ENCODE peak calls at places on chromosomes 5 and 9, in ten cellular contexts. One of them, this sample, is unnamed.

GRCh38 chr5:78213799-78214198 is 80.7 kb downstream of the AP3B1 start:
- DNase-seq in psoas muscle: no peak
- DNase-seq in tibial artery: no peak
- DNase-seq in left ventricle myocardium inferior: no peak
- DNase-seq in sigmoid colon: no peak
- DNase-seq in effector memory CD4-positive, alpha-beta T cell: no peak
- DNase-seq in trophoblast cell: no peak
- DNase-seq in body of pancreas: no peak
- DNase-seq in SK-N-SH: no peak
- DNase-seq in GM23248: no peak
- DNase-seq in this sample: no peak

GRCh38 chr5:33890147-33890546 is 1.6 kb downstream of the ADAMTS12 start:
- DNase-seq in sigmoid colon: no peak
- DNase-seq in effector memory CD4-positive, alpha-beta T cell: no peak
- DNase-seq in GM23248: peak; percentile 17
- DNase-seq in trophoblast cell: no peak
- DNase-seq in psoas muscle: no peak
- DNase-seq in left ventricle myocardium inferior: no peak
- DNase-seq in SK-N-SH: no peak
- DNase-seq in body of pancreas: no peak
- DNase-seq in tibial artery: no peak
- DNase-seq in this sample: no peak

GRCh38 chr9:129080608-129081387 is at the start of gene DOLPP1:
- DNase-seq in effector memory CD4-positive, alpha-beta T cell: peak; percentile 97
- DNase-seq in SK-N-SH: peak; percentile 99
- DNase-seq in trophoblast cell: peak; percentile 100
- DNase-seq in psoas muscle: peak; percentile 100
- DNase-seq in GM23248: peak; percentile 100
- DNase-seq in left ventricle myocardium inferior: peak; percentile 99
- DNase-seq in tibial artery: peak; percentile 99
- DNase-seq in body of pancreas: peak; percentile 99
- DNase-seq in sigmoid colon: peak; percentile 100
- DNase-seq in this sample: peak; percentile 97

GRCh38 chr9:38129366-38129765 is 60.3 kb upstream of the SHB start:
- DNase-seq in trophoblast cell: no peak
- DNase-seq in GM23248: no peak
- DNase-seq in effector memory CD4-positive, alpha-beta T cell: no peak
- DNase-seq in SK-N-SH: no peak
- DNase-seq in sigmoid colon: no peak
- DNase-seq in left ventricle myocardium inferior: no peak
- DNase-seq in psoas muscle: no peak
- DNase-seq in tibial artery: peak; percentile 28
- DNase-seq in body of pancreas: no peak
- DNase-seq in this sample: no peak

GRCh38 chr5:150578781-150579461 is 61.5 kb upstream of the SYNPO start:
- DNase-seq in trophoblast cell: no peak
- DNase-seq in tibial artery: no peak
- DNase-seq in sigmoid colon: peak; percentile 50
- DNase-seq in effector memory CD4-positive, alpha-beta T cell: no peak
- DNase-seq in body of pancreas: no peak
- DNase-seq in GM23248: no peak
- DNase-seq in left ventricle myocardium inferior: no peak
- DNase-seq in psoas muscle: no peak
- DNase-seq in SK-N-SH: no peak
- DNase-seq in this sample: peak; percentile 56

GRCh38 chr9:32672478-32672877 is 37.0 kb upstream of the TAF1L start:
- DNase-seq in GM23248: peak; percentile 83
- DNase-seq in body of pancreas: no peak
- DNase-seq in effector memory CD4-positive, alpha-beta T cell: no peak
- DNase-seq in tibial artery: no peak
- DNase-seq in psoas muscle: no peak
- DNase-seq in sigmoid colon: no peak
- DNase-seq in SK-N-SH: no peak
- DNase-seq in left ventricle myocardium inferior: no peak
- DNase-seq in trophoblast cell: peak; percentile 62
- DNase-seq in this sample: no peak

GRCh38 chr9:106309925-106310324 is 553.0 kb upstream of the ZNF462 start:
- DNase-seq in left ventricle myocardium inferior: no peak
- DNase-seq in trophoblast cell: no peak
- DNase-seq in psoas muscle: no peak
- DNase-seq in SK-N-SH: no peak
- DNase-seq in GM23248: no peak
- DNase-seq in effector memory CD4-positive, alpha-beta T cell: no peak
- DNase-seq in body of pancreas: no peak
- DNase-seq in tibial artery: no peak
- DNase-seq in sigmoid colon: no peak
- DNase-seq in this sample: no peak

GRCh38 chr5:154351566-154351965 is 94.2 kb upstream of the SAP30L start:
- DNase-seq in SK-N-SH: no peak
- DNase-seq in left ventricle myocardium inferior: no peak
- DNase-seq in sigmoid colon: no peak
- DNase-seq in body of pancreas: no peak
- DNase-seq in tibial artery: no peak
- DNase-seq in GM23248: no peak
- DNase-seq in trophoblast cell: no peak
- DNase-seq in psoas muscle: no peak
- DNase-seq in effector memory CD4-positive, alpha-beta T cell: no peak
- DNase-seq in this sample: no peak

GRCh38 chr5:136066705-136067271 is 38.0 kb downstream of the TGFBI start:
- DNase-seq in effector memory CD4-positive, alpha-beta T cell: no peak
- DNase-seq in psoas muscle: no peak
- DNase-seq in tibial artery: no peak
- DNase-seq in sigmoid colon: peak; percentile 86
- DNase-seq in SK-N-SH: no peak
- DNase-seq in trophoblast cell: no peak
- DNase-seq in GM23248: peak; percentile 88
- DNase-seq in left ventricle myocardium inferior: peak; percentile 58
- DNase-seq in body of pancreas: peak; percentile 31
- DNase-seq in this sample: peak; percentile 61

GRCh38 chr9:94148419-94148818 is 64.2 kb downstream of the PTPDC1 start:
- DNase-seq in psoas muscle: no peak
- DNase-seq in SK-N-SH: no peak
- DNase-seq in tibial artery: no peak
- DNase-seq in sigmoid colon: no peak
- DNase-seq in GM23248: no peak
- DNase-seq in body of pancreas: no peak
- DNase-seq in effector memory CD4-positive, alpha-beta T cell: no peak
- DNase-seq in left ventricle myocardium inferior: no peak
- DNase-seq in trophoblast cell: no peak
- DNase-seq in this sample: no peak

GRCh38 chr9:94147776-94148175 is 63.5 kb downstream of the PTPDC1 start:
- DNase-seq in trophoblast cell: no peak
- DNase-seq in body of pancreas: no peak
- DNase-seq in effector memory CD4-positive, alpha-beta T cell: no peak
- DNase-seq in sigmoid colon: no peak
- DNase-seq in left ventricle myocardium inferior: no peak
- DNase-seq in psoas muscle: no peak
- DNase-seq in GM23248: no peak
- DNase-seq in SK-N-SH: no peak
- DNase-seq in tibial artery: no peak
- DNase-seq in this sample: no peak

GRCh38 chr9:94150890-94151660 is 66.8 kb downstream of the PTPDC1 start:
- DNase-seq in tibial artery: no peak
- DNase-seq in sigmoid colon: no peak
- DNase-seq in body of pancreas: no peak
- DNase-seq in left ventricle myocardium inferior: no peak
- DNase-seq in effector memory CD4-positive, alpha-beta T cell: no peak
- DNase-seq in GM23248: peak; percentile 37
- DNase-seq in SK-N-SH: no peak
- DNase-seq in psoas muscle: no peak
- DNase-seq in trophoblast cell: no peak
- DNase-seq in this sample: no peak

GRCh38 chr9:94150279-94150828 is 66.1 kb downstream of the PTPDC1 start:
- DNase-seq in psoas muscle: no peak
- DNase-seq in GM23248: no peak
- DNase-seq in SK-N-SH: no peak
- DNase-seq in tibial artery: no peak
- DNase-seq in body of pancreas: no peak
- DNase-seq in left ventricle myocardium inferior: no peak
- DNase-seq in trophoblast cell: no peak
- DNase-seq in effector memory CD4-positive, alpha-beta T cell: no peak
- DNase-seq in sigmoid colon: no peak
- DNase-seq in this sample: no peak

GRCh38 chr9:94149696-94150095 is 65.4 kb downstream of the PTPDC1 start:
- DNase-seq in SK-N-SH: no peak
- DNase-seq in effector memory CD4-positive, alpha-beta T cell: no peak
- DNase-seq in trophoblast cell: no peak
- DNase-seq in body of pancreas: no peak
- DNase-seq in sigmoid colon: no peak
- DNase-seq in psoas muscle: no peak
- DNase-seq in GM23248: no peak
- DNase-seq in tibial artery: no peak
- DNase-seq in left ventricle myocardium inferior: no peak
- DNase-seq in this sample: no peak
- H3K4me1 ChIP-seq in SK-N-SH: peaks cover 6% of the 10 kb centered on the region
- H3K4me1 ChIP-seq in effector memory CD4-positive, alpha-beta T cell: no peaks in the 10 kb centered on the region
- H3K4me1 ChIP-seq in trophoblast cell: peaks cover 9% of the 10 kb centered on the region
- H3K4me1 ChIP-seq in body of pancreas: peaks cover 3% of the 10 kb centered on the region
- H3K4me1 ChIP-seq in sigmoid colon: peaks cover 3% of the 10 kb centered on the region
- H3K4me1 ChIP-seq in psoas muscle: no peaks in the 10 kb centered on the region
- H3K4me1 ChIP-seq in GM23248: peaks cover 9% of the 10 kb centered on the region
- H3K4me1 ChIP-seq in tibial artery: no peaks in the 10 kb centered on the region
- H3K4me1 ChIP-seq in left ventricle myocardium inferior: no peaks in the 10 kb centered on the region
- H3K4me1 ChIP-seq in this sample: no peaks in the 10 kb centered on the region

GRCh38 chr9:127963041-127963358 is 17.8 kb downstream of the EEIG1 start:
- DNase-seq in effector memory CD4-positive, alpha-beta T cell: no peak
- DNase-seq in body of pancreas: no peak
- DNase-seq in sigmoid colon: no peak
- DNase-seq in tibial artery: no peak
- DNase-seq in GM23248: no peak
- DNase-seq in left ventricle myocardium inferior: no peak
- DNase-seq in trophoblast cell: no peak
- DNase-seq in SK-N-SH: peak; percentile 58
- DNase-seq in psoas muscle: no peak
- DNase-seq in this sample: no peak
- H3K27ac ChIP-seq in effector memory CD4-positive, alpha-beta T cell: peak overlapping the region; percentile 51
- H3K27ac ChIP-seq in body of pancreas: peak overlapping the region; percentile 39
- H3K27ac ChIP-seq in sigmoid colon: peak overlapping the region; percentile 94
- H3K27ac ChIP-seq in tibial artery: peak overlapping the region; percentile 94
- H3K27ac ChIP-seq in GM23248: no peak overlapping the region
- H3K27ac ChIP-seq in left ventricle myocardium inferior: peak overlapping the region; percentile 91
- H3K27ac ChIP-seq in trophoblast cell: no peak overlapping the region
- H3K27ac ChIP-seq in SK-N-SH: no peak overlapping the region
- H3K27ac ChIP-seq in psoas muscle: peak overlapping the region; percentile 14
- H3K27ac ChIP-seq in this sample: peak overlapping the region; percentile 98

GRCh38 chr5:14332746-14333145 is 189.6 kb downstream of the TRIO start:
- DNase-seq in SK-N-SH: no peak
- DNase-seq in effector memory CD4-positive, alpha-beta T cell: no peak
- DNase-seq in sigmoid colon: no peak
- DNase-seq in GM23248: no peak
- DNase-seq in psoas muscle: no peak
- DNase-seq in tibial artery: no peak
- DNase-seq in left ventricle myocardium inferior: no peak
- DNase-seq in trophoblast cell: no peak
- DNase-seq in body of pancreas: no peak
- DNase-seq in this sample: no peak

GRCh38 chr5:14341571-14342225 is 198.6 kb downstream of the TRIO start:
- DNase-seq in sigmoid colon: no peak
- DNase-seq in SK-N-SH: no peak
- DNase-seq in GM23248: no peak
- DNase-seq in left ventricle myocardium inferior: no peak
- DNase-seq in effector memory CD4-positive, alpha-beta T cell: no peak
- DNase-seq in trophoblast cell: no peak
- DNase-seq in psoas muscle: no peak
- DNase-seq in tibial artery: no peak
- DNase-seq in body of pancreas: no peak
- DNase-seq in this sample: no peak

GRCh38 chr5:14342306-14342705 is 199.2 kb downstream of the TRIO start:
- DNase-seq in trophoblast cell: no peak
- DNase-seq in SK-N-SH: no peak
- DNase-seq in effector memory CD4-positive, alpha-beta T cell: no peak
- DNase-seq in GM23248: peak; percentile 39
- DNase-seq in sigmoid colon: no peak
- DNase-seq in tibial artery: no peak
- DNase-seq in psoas muscle: no peak
- DNase-seq in left ventricle myocardium inferior: no peak
- DNase-seq in body of pancreas: no peak
- DNase-seq in this sample: no peak

GRCh38 chr5:14339467-14339866 is 196.3 kb downstream of the TRIO start:
- DNase-seq in tibial artery: no peak
- DNase-seq in sigmoid colon: no peak
- DNase-seq in body of pancreas: peak; percentile 89
- DNase-seq in GM23248: no peak
- DNase-seq in SK-N-SH: no peak
- DNase-seq in psoas muscle: no peak
- DNase-seq in effector memory CD4-positive, alpha-beta T cell: no peak
- DNase-seq in left ventricle myocardium inferior: no peak
- DNase-seq in trophoblast cell: no peak
- DNase-seq in this sample: no peak

GRCh38 chr5:14337603-14338002 is 194.5 kb downstream of the TRIO start:
- DNase-seq in tibial artery: no peak
- DNase-seq in sigmoid colon: no peak
- DNase-seq in effector memory CD4-positive, alpha-beta T cell: no peak
- DNase-seq in SK-N-SH: no peak
- DNase-seq in body of pancreas: no peak
- DNase-seq in psoas muscle: no peak
- DNase-seq in left ventricle myocardium inferior: no peak
- DNase-seq in trophoblast cell: no peak
- DNase-seq in GM23248: no peak
- DNase-seq in this sample: no peak
- H3K4me1 ChIP-seq in tibial artery: no peaks in the 10 kb centered on the region
- H3K4me1 ChIP-seq in sigmoid colon: peaks cover 6% of the 10 kb centered on the region
- H3K4me1 ChIP-seq in effector memory CD4-positive, alpha-beta T cell: no peaks in the 10 kb centered on the region
- H3K4me1 ChIP-seq in SK-N-SH: peaks cover 6% of the 10 kb centered on the region
- H3K4me1 ChIP-seq in body of pancreas: peaks cover 36% of the 10 kb centered on the region
- H3K4me1 ChIP-seq in psoas muscle: peaks cover 12% of the 10 kb centered on the region
- H3K4me1 ChIP-seq in left ventricle myocardium inferior: peaks cover 28% of the 10 kb centered on the region
- H3K4me1 ChIP-seq in trophoblast cell: no peaks in the 10 kb centered on the region
- H3K4me1 ChIP-seq in GM23248: peaks cover 11% of the 10 kb centered on the region
- H3K4me1 ChIP-seq in this sample: peaks cover 4% of the 10 kb centered on the region

GRCh38 chr5:151757233-151758140 is 944 bp downstream of the ATOX1 start:
- DNase-seq in left ventricle myocardium inferior: no peak
- DNase-seq in body of pancreas: no peak
- DNase-seq in trophoblast cell: no peak
- DNase-seq in SK-N-SH: no peak
- DNase-seq in sigmoid colon: no peak
- DNase-seq in psoas muscle: no peak
- DNase-seq in GM23248: peak; percentile 61
- DNase-seq in tibial artery: no peak
- DNase-seq in effector memory CD4-positive, alpha-beta T cell: peak; percentile 19
- DNase-seq in this sample: no peak

GRCh38 chr5:151755383-151755782 is 3.0 kb downstream of the ATOX1 start:
- DNase-seq in sigmoid colon: no peak
- DNase-seq in effector memory CD4-positive, alpha-beta T cell: no peak
- DNase-seq in left ventricle myocardium inferior: no peak
- DNase-seq in psoas muscle: no peak
- DNase-seq in GM23248: no peak
- DNase-seq in SK-N-SH: no peak
- DNase-seq in trophoblast cell: no peak
- DNase-seq in body of pancreas: peak; percentile 34
- DNase-seq in tibial artery: no peak
- DNase-seq in this sample: no peak

GRCh38 chr5:151758430-151759241 is at the start of gene ATOX1:
- DNase-seq in psoas muscle: peak; percentile 97
- DNase-seq in body of pancreas: peak; percentile 96
- DNase-seq in left ventricle myocardium inferior: peak; percentile 93
- DNase-seq in sigmoid colon: peak; percentile 95
- DNase-seq in GM23248: peak; percentile 98
- DNase-seq in tibial artery: peak; percentile 91
- DNase-seq in trophoblast cell: peak; percentile 92
- DNase-seq in effector memory CD4-positive, alpha-beta T cell: peak; percentile 88
- DNase-seq in SK-N-SH: peak; percentile 100
- DNase-seq in this sample: peak; percentile 96

DNA sequence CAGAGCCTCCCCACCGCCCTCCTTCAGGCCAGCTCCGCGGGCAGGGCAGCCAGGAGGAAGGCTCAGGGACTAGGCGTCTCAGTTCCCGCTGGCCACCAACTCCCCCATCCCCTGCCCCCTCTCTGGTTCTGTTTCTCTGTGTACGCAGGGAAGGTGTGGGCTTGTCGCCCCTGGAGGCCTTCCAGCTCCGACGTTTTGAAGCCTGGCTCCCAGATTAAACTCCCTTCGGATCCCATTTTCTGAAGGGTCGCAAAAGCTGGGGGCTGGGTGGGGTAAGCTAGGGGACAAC is 346 bp downstream of the ATOX1 start:
- DNase-seq in left ventricle myocardium inferior: no peak
- DNase-seq in body of pancreas: peak; percentile 39
- DNase-seq in tibial artery: no peak
- DNase-seq in SK-N-SH: no peak
- DNase-seq in effector memory CD4-positive, alpha-beta T cell: no peak
- DNase-seq in sigmoid colon: peak; percentile 71
- DNase-seq in psoas muscle: no peak
- DNase-seq in trophoblast cell: no peak
- DNase-seq in GM23248: no peak
- DNase-seq in this sample: no peak
- H3K27ac ChIP-seq in left ventricle myocardium inferior: peak overlapping the region; percentile 89
- H3K27ac ChIP-seq in body of pancreas: peak overlapping the region; percentile 0
- H3K27ac ChIP-seq in tibial artery: peak overlapping the region; percentile 96
- H3K27ac ChIP-seq in SK-N-SH: peak overlapping the region; percentile 59
- H3K27ac ChIP-seq in effector memory CD4-positive, alpha-beta T cell: peak overlapping the region; percentile 71
- H3K27ac ChIP-seq in sigmoid colon: peak overlapping the region; percentile 88
- H3K27ac ChIP-seq in psoas muscle: peak overlapping the region; percentile 80
- H3K27ac ChIP-seq in trophoblast cell: peak overlapping the region; percentile 21
- H3K27ac ChIP-seq in GM23248: peak overlapping the region; percentile 81
- H3K27ac ChIP-seq in this sample: peak overlapping the region; percentile 85

This sample was measured in ascending aorta.